ENCODE peak calls at places on chromosome 20, in eight cellular contexts. One of them, this sample, is unnamed. For H3K4me1 and H3K27me3, the result is how much of the 10 kb centered on the place peaks cover.

GRCh38 chr20:39775110-39775509 is 813.0 kb downstream of the DHX35 start:
- DNase-seq in IMR-90: no peak
- DNase-seq in right cardiac atrium: peak
- DNase-seq in fibroblast of lung: peak
- DNase-seq in endodermal cell: no peak
- DNase-seq in psoas muscle: peak
- DNase-seq in naive thymus-derived CD4-positive, alpha-beta T cell: no peak
- DNase-seq in foreskin keratinocyte: peak
- DNase-seq in this sample: no peak

GRCh38 chr20:37615507-37616425 is 78.1 kb upstream of the CTNNBL1 start:
- DNase-seq in endodermal cell: peak
- DNase-seq in naive thymus-derived CD4-positive, alpha-beta T cell: peak
- DNase-seq in IMR-90: no peak
- DNase-seq in psoas muscle: no peak
- DNase-seq in foreskin keratinocyte: peak
- DNase-seq in right cardiac atrium: no peak
- DNase-seq in fibroblast of lung: peak
- DNase-seq in this sample: no peak

GRCh38 chr20:53938739-53939138 is 131.7 kb downstream of the BCAS1 start:
- DNase-seq in naive thymus-derived CD4-positive, alpha-beta T cell: no peak
- DNase-seq in endodermal cell: no peak
- DNase-seq in IMR-90: no peak
- DNase-seq in psoas muscle: no peak
- DNase-seq in right cardiac atrium: no peak
- DNase-seq in foreskin keratinocyte: no peak
- DNase-seq in fibroblast of lung: no peak
- DNase-seq in this sample: no peak

GRCh38 chr20:20711413-20711812 is 1.0 kb downstream of the RALGAPA2 start:
- DNase-seq in naive thymus-derived CD4-positive, alpha-beta T cell: no peak
- DNase-seq in right cardiac atrium: no peak
- DNase-seq in endodermal cell: peak
- DNase-seq in fibroblast of lung: no peak
- DNase-seq in foreskin keratinocyte: no peak
- DNase-seq in IMR-90: no peak
- DNase-seq in psoas muscle: no peak
- DNase-seq in this sample: peak

GRCh38 chr20:19552144-19552895 is 205.7 kb upstream of the RIN2 start:
- DNase-seq in naive thymus-derived CD4-positive, alpha-beta T cell: no peak
- DNase-seq in foreskin keratinocyte: peak
- DNase-seq in psoas muscle: no peak
- DNase-seq in fibroblast of lung: peak
- DNase-seq in right cardiac atrium: peak
- DNase-seq in endodermal cell: peak
- DNase-seq in IMR-90: peak
- DNase-seq in this sample: no peak

GRCh38 chr20:44993343-44993742 is 27.0 kb downstream of the STK4 start:
- DNase-seq in psoas muscle: no peak
- DNase-seq in foreskin keratinocyte: no peak
- DNase-seq in naive thymus-derived CD4-positive, alpha-beta T cell: no peak
- DNase-seq in IMR-90: peak
- DNase-seq in right cardiac atrium: no peak
- DNase-seq in fibroblast of lung: peak
- DNase-seq in endodermal cell: no peak
- DNase-seq in this sample: no peak

GRCh38 chr20:58286729-58287128 is 22.8 kb upstream of the RAB22A start:
- DNase-seq in fibroblast of lung: no peak
- DNase-seq in endodermal cell: no peak
- DNase-seq in IMR-90: no peak
- DNase-seq in foreskin keratinocyte: no peak
- DNase-seq in right cardiac atrium: no peak
- DNase-seq in psoas muscle: no peak
- DNase-seq in naive thymus-derived CD4-positive, alpha-beta T cell: no peak
- DNase-seq in this sample: no peak

GRCh38 chr20:36847009-36847709 is 28.8 kb upstream of the TLDC2 start:
- DNase-seq in fibroblast of lung: peak
- DNase-seq in foreskin keratinocyte: peak
- DNase-seq in psoas muscle: peak
- DNase-seq in endodermal cell: peak
- DNase-seq in IMR-90: peak
- DNase-seq in right cardiac atrium: peak
- DNase-seq in naive thymus-derived CD4-positive, alpha-beta T cell: no peak
- DNase-seq in this sample: no peak

GRCh38 chr20:43778375-43778774 is 51.6 kb upstream of the GTSF1L start:
- DNase-seq in right cardiac atrium: no peak
- DNase-seq in IMR-90: no peak
- DNase-seq in naive thymus-derived CD4-positive, alpha-beta T cell: no peak
- DNase-seq in psoas muscle: no peak
- DNase-seq in fibroblast of lung: no peak
- DNase-seq in foreskin keratinocyte: no peak
- DNase-seq in endodermal cell: peak
- DNase-seq in this sample: no peak

GRCh38 chr20:47642118-47642517 is 140.4 kb downstream of the NCOA3 start:
- DNase-seq in endodermal cell: no peak
- DNase-seq in foreskin keratinocyte: no peak
- DNase-seq in psoas muscle: no peak
- DNase-seq in IMR-90: no peak
- DNase-seq in right cardiac atrium: no peak
- DNase-seq in naive thymus-derived CD4-positive, alpha-beta T cell: no peak
- DNase-seq in fibroblast of lung: no peak
- DNase-seq in this sample: no peak

GRCh38 chr20:18276821-18277220 is 11.5 kb upstream of the ZNF133 start:
- DNase-seq in fibroblast of lung: peak
- DNase-seq in foreskin keratinocyte: no peak
- DNase-seq in psoas muscle: peak
- DNase-seq in IMR-90: peak
- DNase-seq in naive thymus-derived CD4-positive, alpha-beta T cell: peak
- DNase-seq in endodermal cell: peak
- DNase-seq in right cardiac atrium: peak
- DNase-seq in this sample: peak

GRCh38 chr20:39082686-39083085 is 120.5 kb downstream of the DHX35 start:
- DNase-seq in IMR-90: no peak
- DNase-seq in naive thymus-derived CD4-positive, alpha-beta T cell: no peak
- DNase-seq in right cardiac atrium: no peak
- DNase-seq in psoas muscle: no peak
- DNase-seq in fibroblast of lung: no peak
- DNase-seq in endodermal cell: no peak
- DNase-seq in foreskin keratinocyte: no peak
- DNase-seq in this sample: no peak

GRCh38 chr20:373171-373890 is 7.2 kb upstream of the TRIB3 start:
- DNase-seq in right cardiac atrium: peak
- DNase-seq in endodermal cell: peak
- DNase-seq in fibroblast of lung: peak
- DNase-seq in psoas muscle: no peak
- DNase-seq in foreskin keratinocyte: peak
- DNase-seq in naive thymus-derived CD4-positive, alpha-beta T cell: no peak
- DNase-seq in IMR-90: peak
- DNase-seq in this sample: no peak

GRCh38 chr20:57089701-57090144 is 176.7 kb downstream of the BMP7 start:
- DNase-seq in IMR-90: peak
- DNase-seq in naive thymus-derived CD4-positive, alpha-beta T cell: peak
- DNase-seq in right cardiac atrium: peak
- DNase-seq in psoas muscle: peak
- DNase-seq in endodermal cell: peak
- DNase-seq in fibroblast of lung: peak
- DNase-seq in foreskin keratinocyte: no peak
- DNase-seq in this sample: no peak

GRCh38 chr20:9241721-9242427 is 173.0 kb downstream of the PLCB4 start:
- DNase-seq in right cardiac atrium: peak
- DNase-seq in IMR-90: peak
- DNase-seq in psoas muscle: no peak
- DNase-seq in foreskin keratinocyte: no peak
- DNase-seq in fibroblast of lung: peak
- DNase-seq in naive thymus-derived CD4-positive, alpha-beta T cell: no peak
- DNase-seq in endodermal cell: no peak
- DNase-seq in this sample: no peak

GRCh38 chr20:54140927-54141566 is 32.7 kb downstream of the CYP24A1 start:
- DNase-seq in fibroblast of lung: peak
- DNase-seq in IMR-90: peak
- DNase-seq in foreskin keratinocyte: peak
- DNase-seq in right cardiac atrium: no peak
- DNase-seq in naive thymus-derived CD4-positive, alpha-beta T cell: no peak
- DNase-seq in endodermal cell: no peak
- DNase-seq in psoas muscle: no peak
- DNase-seq in this sample: no peak

DNA sequence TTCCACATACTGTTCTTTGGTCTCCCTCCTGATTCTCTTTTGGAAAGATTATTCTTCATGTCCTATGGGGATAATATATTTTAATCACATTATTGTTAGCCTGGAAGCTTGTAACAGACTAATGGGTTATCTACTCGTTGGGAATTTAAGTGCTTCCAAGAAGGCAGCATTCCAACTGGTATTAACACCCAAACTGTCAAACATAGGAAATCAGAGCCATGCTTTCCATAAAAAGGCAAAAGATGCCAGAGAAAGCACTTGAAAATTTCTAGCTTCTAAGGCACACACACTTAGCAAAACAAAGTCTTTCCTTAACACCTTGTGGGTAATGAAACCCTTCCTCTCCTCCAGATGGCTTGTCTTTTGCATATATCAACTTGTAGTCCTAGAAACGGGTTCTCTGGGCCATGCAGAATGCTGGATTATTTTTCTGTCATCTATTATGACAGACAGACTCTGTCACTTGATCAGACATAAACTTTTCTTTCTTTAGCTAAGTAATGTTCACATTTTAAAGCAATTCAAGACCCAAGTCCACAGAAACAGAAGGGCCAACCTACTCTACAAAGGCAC is 41.5 kb downstream of the B4GALT5 start:
- DNase-seq in fibroblast of lung: no peak
- DNase-seq in right cardiac atrium: no peak
- DNase-seq in psoas muscle: no peak
- DNase-seq in naive thymus-derived CD4-positive, alpha-beta T cell: no peak
- DNase-seq in foreskin keratinocyte: no peak
- DNase-seq in endodermal cell: no peak
- DNase-seq in IMR-90: no peak
- DNase-seq in this sample: no peak
- H3K4me1 ChIP-seq in fibroblast of lung: under half
- H3K4me1 ChIP-seq in right cardiac atrium: under half
- H3K4me1 ChIP-seq in psoas muscle: half or more
- H3K4me1 ChIP-seq in naive thymus-derived CD4-positive, alpha-beta T cell: under half
- H3K4me1 ChIP-seq in foreskin keratinocyte: under half
- H3K4me1 ChIP-seq in endodermal cell: under half
- H3K4me1 ChIP-seq in IMR-90: under half
- H3K4me1 ChIP-seq in this sample: under half

DNA sequence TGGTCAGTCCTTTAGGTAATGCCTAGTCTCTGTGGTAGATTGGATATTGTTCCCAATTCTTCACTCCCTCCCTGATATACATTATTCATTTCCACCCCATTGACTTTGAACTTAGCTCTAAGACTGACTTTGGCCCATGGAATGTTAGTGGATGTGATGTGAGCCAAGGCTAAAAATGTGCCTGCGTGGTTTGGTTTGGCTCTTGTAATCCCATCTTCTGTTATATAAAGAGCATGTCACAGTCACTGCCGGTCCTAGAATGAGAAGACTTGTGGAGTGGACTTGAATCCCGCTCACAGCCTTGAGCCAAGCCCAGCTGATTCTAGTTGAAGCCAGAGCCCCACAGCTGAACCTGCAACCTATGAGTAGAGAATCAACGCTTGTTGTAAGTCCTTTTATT is 23.6 kb upstream of the DNAAF9 start:
- DNase-seq in fibroblast of lung: peak
- DNase-seq in psoas muscle: no peak
- DNase-seq in endodermal cell: no peak
- DNase-seq in right cardiac atrium: no peak
- DNase-seq in foreskin keratinocyte: no peak
- DNase-seq in IMR-90: peak
- DNase-seq in naive thymus-derived CD4-positive, alpha-beta T cell: no peak
- DNase-seq in this sample: no peak
- H3K27me3 ChIP-seq in fibroblast of lung: under half
- H3K27me3 ChIP-seq in psoas muscle: under half
- H3K27me3 ChIP-seq in endodermal cell: under half
- H3K27me3 ChIP-seq in right cardiac atrium: under half
- H3K27me3 ChIP-seq in foreskin keratinocyte: under half
- H3K27me3 ChIP-seq in IMR-90: under half
- H3K27me3 ChIP-seq in naive thymus-derived CD4-positive, alpha-beta T cell: under half
- H3K27me3 ChIP-seq in this sample: under half

DNA sequence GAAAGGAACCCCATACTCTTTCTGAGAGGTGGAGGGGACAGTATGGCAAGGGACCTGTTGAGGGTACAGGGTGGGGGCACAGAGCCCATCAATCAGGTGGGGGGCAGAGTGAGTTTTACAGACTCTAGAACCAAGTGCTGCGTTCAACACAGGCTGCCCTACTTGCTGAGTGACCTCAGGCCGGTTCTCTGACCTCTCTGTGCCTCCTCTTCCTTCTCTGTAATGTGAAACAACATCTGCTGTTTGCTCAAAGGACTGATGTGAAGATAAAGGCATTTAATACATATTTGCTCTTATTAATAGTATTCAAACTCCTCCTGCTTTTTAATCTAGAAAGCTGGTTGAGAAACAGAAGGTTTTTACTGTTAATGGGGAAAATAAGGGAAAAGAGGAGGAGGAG is 25.9 kb upstream of the APMAP start:
- DNase-seq in IMR-90: no peak
- DNase-seq in foreskin keratinocyte: no peak
- DNase-seq in endodermal cell: no peak
- DNase-seq in fibroblast of lung: no peak
- DNase-seq in naive thymus-derived CD4-positive, alpha-beta T cell: no peak
- DNase-seq in psoas muscle: no peak
- DNase-seq in right cardiac atrium: no peak
- DNase-seq in this sample: no peak
- H3K4me1 ChIP-seq in IMR-90: under half
- H3K4me1 ChIP-seq in foreskin keratinocyte: under half
- H3K4me1 ChIP-seq in endodermal cell: under half
- H3K4me1 ChIP-seq in fibroblast of lung: under half
- H3K4me1 ChIP-seq in naive thymus-derived CD4-positive, alpha-beta T cell: under half
- H3K4me1 ChIP-seq in psoas muscle: under half
- H3K4me1 ChIP-seq in right cardiac atrium: under half
- H3K4me1 ChIP-seq in this sample: under half

DNA sequence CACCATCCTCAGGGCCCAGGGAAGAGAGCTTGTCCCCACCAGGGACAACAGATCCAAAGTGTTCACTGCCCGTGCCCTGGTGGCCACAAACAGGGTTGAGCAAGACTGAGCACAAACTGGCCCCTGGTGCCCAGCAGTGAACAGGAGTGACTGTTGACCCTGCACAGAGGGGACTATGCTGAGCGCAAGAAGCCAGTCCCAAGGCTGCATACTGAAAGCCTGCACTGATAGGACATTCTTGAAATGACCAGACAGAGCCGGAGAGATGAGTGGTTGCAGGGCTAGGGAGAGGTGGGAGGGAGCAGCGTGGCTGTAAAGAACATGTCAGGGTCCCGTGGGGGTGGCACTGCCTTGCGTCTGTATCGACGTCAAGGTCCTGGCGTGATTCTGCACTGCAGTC is 2.9 kb upstream of the FNDC11 start:
- DNase-seq in endodermal cell: no peak
- DNase-seq in naive thymus-derived CD4-positive, alpha-beta T cell: no peak
- DNase-seq in foreskin keratinocyte: no peak
- DNase-seq in psoas muscle: no peak
- DNase-seq in right cardiac atrium: no peak
- DNase-seq in IMR-90: no peak
- DNase-seq in fibroblast of lung: no peak
- DNase-seq in this sample: no peak
- H3K27me3 ChIP-seq in endodermal cell: under half
- H3K27me3 ChIP-seq in naive thymus-derived CD4-positive, alpha-beta T cell: under half
- H3K27me3 ChIP-seq in foreskin keratinocyte: under half
- H3K27me3 ChIP-seq in psoas muscle: under half
- H3K27me3 ChIP-seq in right cardiac atrium: under half
- H3K27me3 ChIP-seq in IMR-90: under half
- H3K27me3 ChIP-seq in fibroblast of lung: under half
- H3K27me3 ChIP-seq in this sample: under half

GRCh38 chr20:34979366-34980153 is 23.9 kb downstream of the MYH7B start:
- DNase-seq in IMR-90: no peak
- DNase-seq in right cardiac atrium: peak
- DNase-seq in naive thymus-derived CD4-positive, alpha-beta T cell: no peak
- DNase-seq in endodermal cell: peak
- DNase-seq in foreskin keratinocyte: no peak
- DNase-seq in fibroblast of lung: no peak
- DNase-seq in psoas muscle: peak
- DNase-seq in this sample: no peak
- H3K4me1 ChIP-seq in IMR-90: under half
- H3K4me1 ChIP-seq in right cardiac atrium: under half
- H3K4me1 ChIP-seq in naive thymus-derived CD4-positive, alpha-beta T cell: under half
- H3K4me1 ChIP-seq in endodermal cell: under half
- H3K4me1 ChIP-seq in foreskin keratinocyte: under half
- H3K4me1 ChIP-seq in fibroblast of lung: under half
- H3K4me1 ChIP-seq in psoas muscle: under half
- H3K4me1 ChIP-seq in this sample: under half

This sample was measured in effector memory CD4-positive, alpha-beta T cell.